ENCODE peak calls at places on chromosomes 16 and 17, in ten cellular contexts. C, L, U, E, T, X, G, F, J and S are unnamed samples. For H3K4me1, the result is how much of the 10 kb centered on the place peaks cover.

GRCh38 chr17:27207073-27207511 is 86.8 kb upstream of the WSB1 start:
- DNase-seq in C (no peak), L (peak), U (no peak), E (no peak), T (no peak), X (no peak), G (no peak), F (no peak), J (no peak), S (no peak)

GRCh38 chr17:7295230-7296180 is 1.1 kb upstream of the YBX2 start:
- DNase-seq in C (peak), L (no peak), U (no peak), E (no peak), T (no peak), X (peak), G (no peak), F (no peak), J (no peak), S (peak)

GRCh38 chr17:66755101-66755943 is 79.6 kb upstream of the CACNG5 start:
- DNase-seq in C (no peak), L (no peak), U (no peak), E (no peak), T (no peak), X (no peak), G (no peak), F (no peak), J (no peak), S (no peak)

GRCh38 chr17:44919885-44920564 is 4.7 kb upstream of the GFAP start:
- DNase-seq in C (peak), L (peak), U (peak), E (peak), T (peak), X (peak), G (peak), F (peak), J (peak), S (peak)

GRCh38 chr17:5762191-5762590 is 177.9 kb upstream of the NLRP1 start:
- DNase-seq in C (no peak), L (peak), U (no peak), E (no peak), T (no peak), X (no peak), G (no peak), F (no peak), J (no peak), S (no peak)

GRCh38 chr16:78976212-78976611 is 624.3 kb downstream of the MAF start:
- DNase-seq in C (no peak), L (no peak), U (no peak), E (no peak), T (no peak), X (no peak), G (no peak), F (no peak), J (no peak), S (no peak)

GRCh38 chr17:8611135-8611534 is 19.4 kb downstream of the MYH10 start:
- DNase-seq in C (no peak), L (peak), U (no peak), E (no peak), T (no peak), X (no peak), G (no peak), F (no peak), J (no peak), S (no peak)

GRCh38 chr17:41905172-41905571 is 13.6 kb downstream of the ACLY start:
- DNase-seq in C (no peak), L (no peak), U (no peak), E (no peak), T (no peak), X (no peak), G (no peak), F (no peak), J (no peak), S (no peak)

GRCh38 chr16:15772579-15773293 is 84.1 kb downstream of the MYH11 start:
- DNase-seq in C (no peak), L (no peak), U (peak), E (no peak), T (no peak), X (no peak), G (no peak), F (no peak), J (no peak), S (no peak)

GRCh38 chr17:72122002-72122310 is 1.1 kb downstream of the SOX9 start:
- DNase-seq in C (no peak), L (peak), U (no peak), E (no peak), T (no peak), X (no peak), G (no peak), F (no peak), J (no peak), S (peak)

GRCh38 chr17:66548158-66548557 is 245.7 kb downstream of the PRKCA start:
- DNase-seq in C (no peak), L (no peak), U (no peak), E (no peak), T (no peak), X (no peak), G (no peak), F (no peak), J (peak), S (no peak)

GRCh38 chr17:79444226-79444625 is 166.6 kb downstream of the RBFOX3 start:
- DNase-seq in C (peak), L (no peak), U (no peak), E (no peak), T (no peak), X (no peak), G (no peak), F (no peak), J (no peak), S (no peak)

GRCh38 chr17:29838961-29839360 is 91.1 kb downstream of the SSH2 start:
- DNase-seq in C (no peak), L (peak), U (no peak), E (no peak), T (no peak), X (no peak), G (no peak), F (no peak), J (no peak), S (peak)

GRCh38 chr16:77739493-77739892 is 17.2 kb downstream of the NUDT7 start:
- DNase-seq in C (no peak), L (peak), U (no peak), E (no peak), T (no peak), X (no peak), G (no peak), F (no peak), J (no peak), S (no peak)

GRCh38 chr17:79945591-79946255 is 89.9 kb downstream of the TBC1D16 start:
- DNase-seq in C (no peak), L (no peak), U (peak), E (no peak), T (no peak), X (no peak), G (no peak), F (no peak), J (no peak), S (peak)

GRCh38 chr17:63540581-63540980 is 9.7 kb upstream of the DCAF7 start:
- DNase-seq in C (no peak), L (no peak), U (peak), E (no peak), T (no peak), X (no peak), G (no peak), F (no peak), J (no peak), S (peak)

GRCh38 chr17:68142595-68142994 is 105.2 kb upstream of the AMZ2 start:
- DNase-seq in C (no peak), L (no peak), U (no peak), E (no peak), T (no peak), X (no peak), G (no peak), F (no peak), J (no peak), S (no peak)

GRCh38 chr17:63946440-63947363 is 14.6 kb upstream of the CD79B start:
- DNase-seq in C (peak), L (peak), U (no peak), E (peak), T (peak), X (peak), G (peak), F (no peak), J (peak), S (peak)

GRCh38 chr16:5041604-5042133 is 7.9 kb upstream of the NAGPA start:
- DNase-seq in C (peak), L (peak), U (peak), E (no peak), T (no peak), X (no peak), G (no peak), F (peak), J (no peak), S (peak)

GRCh38 chr17:5619088-5619740 is 34.9 kb upstream of the NLRP1 start:
- DNase-seq in C (no peak), L (no peak), U (no peak), E (no peak), T (peak), X (peak), G (no peak), F (peak), J (no peak), S (no peak)

GRCh38 chr17:54898576-54898975 is 2.1 kb upstream of the TOM1L1 start:
- DNase-seq in C (no peak), L (no peak), U (no peak), E (no peak), T (no peak), X (no peak), G (no peak), F (no peak), J (no peak), S (no peak)

GRCh38 chr16:75758215-75758614 is 31.9 kb upstream of the CPHXL start:
- DNase-seq in C (no peak), L (peak), U (no peak), E (no peak), T (no peak), X (no peak), G (no peak), F (no peak), J (no peak), S (peak)

GRCh38 chr16:15658149-15658548 is 8.1 kb downstream of the NDE1 start:
- DNase-seq in C (no peak), L (no peak), U (no peak), E (no peak), T (no peak), X (no peak), G (no peak), F (no peak), J (no peak), S (peak)

GRCh38 chr16:56192971-56193936 is 2.0 kb downstream of the GNAO1 start:
- DNase-seq in C (peak), L (no peak), U (no peak), E (no peak), T (no peak), X (no peak), G (no peak), F (no peak), J (peak), S (peak)

GRCh38 chr17:60941028-60941427 is 263.4 kb downstream of the BCAS3 start:
- DNase-seq in C (peak), L (peak), U (peak), E (peak), T (peak), X (no peak), G (peak), F (no peak), J (no peak), S (peak)

GRCh38 chr17:51260960-51261958 is 913 bp downstream of the UTP18 start:
- DNase-seq in C (peak), L (peak), U (peak), E (peak), T (peak), X (peak), G (peak), F (no peak), J (peak), S (peak)

GRCh38 chr17:61551255-61551742 is 39.7 kb downstream of the NACA2 start:
- DNase-seq in C (no peak), L (peak), U (no peak), E (no peak), T (no peak), X (peak), G (no peak), F (no peak), J (no peak), S (peak)

GRCh38 chr17:37107406-37108083 is 158.8 kb downstream of the AATF start:
- DNase-seq in C (peak), L (peak), U (peak), E (peak), T (peak), X (no peak), G (peak), F (no peak), J (no peak), S (peak)

GRCh38 chr17:41919165-41919817 is 540 bp upstream of the ACLY start:
- DNase-seq in C (no peak), L (no peak), U (no peak), E (no peak), T (peak), X (no peak), G (no peak), F (peak), J (no peak), S (peak)

GRCh38 chr16:48590476-48590875 is 19.5 kb downstream of the N4BP1 start:
- DNase-seq in C (no peak), L (no peak), U (no peak), E (no peak), T (no peak), X (no peak), G (no peak), F (no peak), J (no peak), S (no peak)

GRCh38 chr17:75557852-75558665 is 29.5 kb upstream of the MYO15B start:
- DNase-seq in C (peak), L (no peak), U (no peak), E (no peak), T (no peak), X (no peak), G (no peak), F (no peak), J (no peak), S (peak)

GRCh38 chr16:324451-325334 is 27.8 kb downstream of the AXIN1 start:
- DNase-seq in C (peak), L (no peak), U (peak), E (no peak), T (no peak), X (peak), G (no peak), F (no peak), J (peak), S (peak)

GRCh38 chr17:12727076-12727750 is 61.5 kb downstream of the MYOCD start:
- DNase-seq in C (no peak), L (peak), U (no peak), E (no peak), T (no peak), X (no peak), G (no peak), F (no peak), J (no peak), S (peak)

GRCh38 chr17:79216826-79217225 is 142.2 kb downstream of the ENGASE start:
- DNase-seq in C (no peak), L (no peak), U (no peak), E (no peak), T (no peak), X (no peak), G (no peak), F (no peak), J (no peak), S (no peak)

GRCh38 chr17:66387391-66387981 is 85.1 kb downstream of the PRKCA start:
- DNase-seq in C (no peak), L (no peak), U (no peak), E (no peak), T (no peak), X (no peak), G (no peak), F (no peak), J (no peak), S (no peak)

GRCh38 chr16:468072-468821 is 42.8 kb downstream of the RAB11FIP3 start:
- DNase-seq in C (peak), L (no peak), U (no peak), E (no peak), T (peak), X (no peak), G (no peak), F (no peak), J (no peak), S (peak)

GRCh38 chr17:78112508-78113471 is 15.8 kb downstream of the TMC6 start:
- DNase-seq in C (peak), L (peak), U (peak), E (peak), T (peak), X (peak), G (no peak), F (no peak), J (peak), S (peak)

GRCh38 chr17:46823657-46824056 is 5.2 kb upstream of the WNT3 start:
- DNase-seq in C (no peak), L (no peak), U (no peak), E (no peak), T (no peak), X (no peak), G (no peak), F (no peak), J (no peak), S (peak)

GRCh38 chr17:14760719-14761425 is 460.0 kb downstream of the HS3ST3B1 start:
- DNase-seq in C (no peak), L (no peak), U (no peak), E (no peak), T (no peak), X (no peak), G (no peak), F (no peak), J (no peak), S (no peak)

DNA sequence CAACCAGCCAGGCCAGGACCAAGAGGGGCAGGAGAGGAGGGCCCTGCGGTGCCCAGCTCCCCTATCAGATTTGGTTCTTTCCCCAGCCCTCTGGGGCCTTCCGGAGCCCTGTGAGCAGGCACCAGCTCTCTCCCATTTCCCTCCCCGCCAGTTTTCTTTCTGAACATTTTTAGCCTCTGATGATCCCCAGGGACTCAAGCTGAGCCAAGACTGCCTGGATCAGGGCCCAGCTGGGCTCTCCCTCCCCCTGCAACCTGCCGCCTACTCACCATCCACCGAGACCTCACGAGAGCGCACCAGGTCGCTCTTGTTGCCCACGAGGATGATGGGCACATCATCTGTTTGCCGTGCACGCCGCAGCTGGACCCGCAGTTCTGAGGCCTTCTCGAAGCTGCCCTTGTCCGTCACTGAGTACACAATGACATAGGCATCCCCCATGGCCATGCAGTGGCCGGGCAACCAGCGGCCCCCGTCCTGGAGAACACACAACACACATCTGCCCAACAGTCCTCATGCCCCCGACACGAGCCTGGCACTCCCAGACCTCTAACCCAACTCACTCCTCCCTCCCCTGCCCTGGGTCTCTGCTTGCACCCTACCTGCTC is 2.0 kb downstream of the RRAD start:
- DNase-seq in C (peak), L (peak), U (peak), E (no peak), T (peak), X (no peak), G (no peak), F (no peak), J (no peak), S (peak)
- H3K4me1 ChIP-seq in C (under half), L (half or more), U (under half), E (under half), T (under half), X (under half), G (under half), F (under half), J (under half), S (under half)

GRCh38 chr16:23867566-23867965 is 31.8 kb downstream of the PRKCB start:
- DNase-seq in C (no peak), L (no peak), U (no peak), E (no peak), T (no peak), X (no peak), G (no peak), F (no peak), J (no peak), S (no peak)

GRCh38 chr16:23869052-23869451 is 33.3 kb downstream of the PRKCB start:
- DNase-seq in C (no peak), L (no peak), U (no peak), E (no peak), T (no peak), X (no peak), G (no peak), F (no peak), J (peak), S (no peak)

GRCh38 chr16:23865853-23866252 is 30.1 kb downstream of the PRKCB start:
- DNase-seq in C (no peak), L (no peak), U (no peak), E (no peak), T (no peak), X (no peak), G (no peak), F (no peak), J (no peak), S (no peak)

GRCh38 chr16:23863511-23864422 is 28.0 kb downstream of the PRKCB start:
- DNase-seq in C (no peak), L (no peak), U (no peak), E (no peak), T (no peak), X (peak), G (no peak), F (no peak), J (peak), S (no peak)

GRCh38 chr16:23866628-23867027 is 30.8 kb downstream of the PRKCB start:
- DNase-seq in C (no peak), L (no peak), U (no peak), E (no peak), T (no peak), X (no peak), G (no peak), F (no peak), J (no peak), S (no peak)
- H3K4me1 ChIP-seq in C (under half), L (under half), U (under half), E (under half), T (under half), X (half or more), G (under half), F (half or more), J (half or more), S (under half)

GRCh38 chr17:17107891-17108680 is 65.8 kb downstream of the MPRIP start:
- DNase-seq in C (peak), L (peak), U (no peak), E (peak), T (no peak), X (no peak), G (no peak), F (no peak), J (no peak), S (peak)
- H3K4me1 ChIP-seq in C (half or more), L (half or more), U (under half), E (half or more), T (half or more), X (under half), G (under half), F (under half), J (under half), S (under half)

GRCh38 chr16:81784042-81784785 is 5.1 kb downstream of the PLCG2 start:
- DNase-seq in C (no peak), L (no peak), U (no peak), E (no peak), T (peak), X (peak), G (no peak), F (no peak), J (no peak), S (peak)
- H3K4me1 ChIP-seq in C (under half), L (under half), U (under half), E (under half), T (under half), X (half or more), G (under half), F (under half), J (under half), S (under half)

DNA sequence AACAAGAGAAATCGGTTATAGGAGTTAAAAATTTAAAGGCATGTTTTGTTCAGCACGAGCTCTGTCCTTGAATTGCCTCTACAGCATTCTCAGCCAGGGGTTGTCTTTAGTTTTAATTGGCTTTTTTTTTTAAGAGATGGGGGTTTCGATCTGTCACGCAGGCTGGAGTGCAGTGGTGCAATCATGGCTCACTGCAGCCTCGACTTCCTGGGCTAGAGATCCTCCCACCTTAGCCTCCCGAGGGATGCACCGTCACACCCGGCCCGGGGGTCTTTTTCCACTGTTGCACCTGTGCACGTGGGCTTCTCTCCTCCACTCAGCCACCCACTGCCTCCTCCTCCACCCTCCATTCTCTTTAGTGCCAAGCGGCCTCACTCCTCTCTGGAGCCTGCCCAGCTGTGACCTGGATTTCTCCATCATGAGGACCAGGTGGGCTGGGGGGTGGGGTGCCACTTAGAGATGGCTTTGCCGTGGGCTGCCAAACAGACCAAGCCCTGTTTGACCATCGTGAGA is 106.8 kb upstream of the SEC14L1 start:
- DNase-seq in C (no peak), L (no peak), U (no peak), E (no peak), T (no peak), X (peak), G (no peak), F (no peak), J (no peak), S (no peak)
- H3K4me1 ChIP-seq in C (under half), L (under half), U (under half), E (under half), T (under half), X (half or more), G (under half), F (under half), J (under half), S (under half)